ENCODE peak calls at places on chromosomes 4 and X, in six cellular contexts. Z is mesenchymal stem cell, J is IMR-90, A is H1, B is neuronal stem cell, R is trophoblast cell. L is an unnamed sample.
A peak's percentile ranks its signal among the peaks of the same experiment; 100 is the strongest.

GRCh38 chrX:1165535-1166196 is 46.8 kb downstream of the CRLF2 start:
- DNase-seq in Z (peak; percentile 50), J (no peak), A (peak; percentile 47), B (no peak), R (peak; percentile 65), L (no peak)

GRCh38 chr4:25320374-25321172 is 8.0 kb downstream of the ZCCHC4 start:
- DNase-seq in Z (peak; percentile 78), J (peak; percentile 92), A (no peak), B (no peak), R (peak; percentile 21), L (no peak)

GRCh38 chr4:98828801-98829200 is 100.1 kb downstream of the EIF4E start:
- DNase-seq in Z (no peak), J (no peak), A (peak; percentile 51), B (no peak), R (no peak), L (peak; percentile 34)

GRCh38 chr4:1022051-1022738 is 10.8 kb downstream of the FGFRL1 start:
- DNase-seq in Z (no peak), J (no peak), A (no peak), B (no peak), R (no peak), L (no peak)

GRCh38 chrX:143634373-143634685 is 1.6 kb downstream of the SLITRK4 start:
- DNase-seq in Z (peak; percentile 10), J (no peak), A (no peak), B (no peak), R (no peak), L (no peak)

GRCh38 chr4:101596786-101597185 is 193.7 kb upstream of the BANK1 start:
- DNase-seq in Z (no peak), J (no peak), A (no peak), B (no peak), R (no peak), L (no peak)

GRCh38 chr4:132737344-132737743 is 411.8 kb upstream of the PCDH10 start:
- DNase-seq in Z (no peak), J (no peak), A (no peak), B (peak; percentile 4), R (no peak), L (peak; percentile 68)

GRCh38 chr4:81436928-81437327 is 34.8 kb downstream of the RASGEF1B start:
- DNase-seq in Z (no peak), J (no peak), A (no peak), B (no peak), R (no peak), L (no peak)

GRCh38 chrX:3820170-3820569 is 106.7 kb upstream of the PRKX start:
- DNase-seq in Z (peak; percentile 77), J (peak; percentile 93), A (no peak), B (no peak), R (peak; percentile 58), L (no peak)

GRCh38 chrX:15447985-15448639 is 45.0 kb downstream of the PIR start:
- DNase-seq in Z (peak; percentile 1), J (peak; percentile 54), A (no peak), B (peak; percentile 8), R (no peak), L (no peak)

GRCh38 chr4:1380368-1381151 is 25.7 kb downstream of the NKX1-1 start:
- DNase-seq in Z (no peak), J (no peak), A (no peak), B (no peak), R (no peak), L (no peak)

GRCh38 chr4:19051751-19052296 is 1030.3 kb upstream of the LCORL start:
- DNase-seq in Z (no peak), J (no peak), A (no peak), B (no peak), R (no peak), L (no peak)

GRCh38 chr4:186598686-186599085 is 43.3 kb upstream of the MTNR1A start:
- DNase-seq in Z (no peak), J (no peak), A (no peak), B (no peak), R (no peak), L (no peak)

GRCh38 chrX:107448625-107449468 is 605 bp upstream of the FRMPD3 start:
- DNase-seq in Z (no peak), J (no peak), A (peak; percentile 55), B (peak; percentile 27), R (no peak), L (peak; percentile 81)

GRCh38 chrX:37350034-37350365 is 836 bp downstream of the PRRG1 start:
- DNase-seq in Z (peak; percentile 43), J (peak; percentile 31), A (no peak), B (no peak), R (peak; percentile 17), L (no peak)

GRCh38 chrX:105552395-105552794 is 269.9 kb upstream of the NRK start:
- DNase-seq in Z (no peak), J (no peak), A (no peak), B (no peak), R (peak; percentile 51), L (no peak)

GRCh38 chr4:41124916-41125548 is 89.3 kb downstream of the APBB2 start:
- DNase-seq in Z (no peak), J (no peak), A (no peak), B (no peak), R (peak; percentile 62), L (no peak)

GRCh38 chr4:159979351-159979750 is 876.5 kb downstream of the RAPGEF2 start:
- DNase-seq in Z (no peak), J (no peak), A (no peak), B (no peak), R (no peak), L (no peak)

GRCh38 chr4:2930821-2931764 is 32.1 kb downstream of the NOP14 start:
- DNase-seq in Z (no peak), J (no peak), A (peak; percentile 60), B (no peak), R (no peak), L (peak; percentile 51)

GRCh38 chr4:1299301-1299860 is 9.7 kb downstream of the MAEA start:
- DNase-seq in Z (no peak), J (no peak), A (no peak), B (no peak), R (no peak), L (no peak)

GRCh38 chrX:39445336-39445735 is 644.1 kb downstream of the MID1IP1 start:
- DNase-seq in Z (no peak), J (no peak), A (peak; percentile 73), B (no peak), R (peak; percentile 18), L (peak; percentile 63)

GRCh38 chr4:40238700-40239548 is 42.1 kb downstream of the RHOH start:
- DNase-seq in Z (no peak), J (no peak), A (no peak), B (no peak), R (peak; percentile 74), L (no peak)

GRCh38 chr4:78561677-78562076 is 10.1 kb downstream of the ANXA3 start:
- DNase-seq in Z (no peak), J (no peak), A (no peak), B (no peak), R (peak; percentile 29), L (no peak)

DNA sequence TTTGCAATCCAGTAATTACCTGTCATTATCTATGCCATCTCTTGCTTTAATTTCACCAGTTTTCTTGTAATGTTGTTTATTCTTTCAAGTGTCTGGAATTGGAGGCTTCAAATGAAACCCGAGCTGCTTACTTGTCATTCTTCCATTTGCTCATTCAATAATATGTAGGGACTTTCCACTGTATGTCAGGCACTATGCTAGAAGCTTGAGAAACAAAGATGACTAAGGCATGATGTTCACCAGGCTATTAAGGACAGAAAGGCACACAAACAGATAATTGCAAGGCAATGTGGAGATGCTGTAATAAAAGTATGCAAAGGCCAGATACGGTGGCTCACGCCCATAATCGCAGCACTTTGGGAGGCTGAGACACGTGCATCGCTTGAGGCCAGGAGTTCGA is 229.6 kb upstream of the TEX13C start:
- DNase-seq in Z (no peak), J (no peak), A (no peak), B (no peak), R (no peak), L (no peak)
- H4K91ac ChIP-seq in Z (no peak overlapping the region), J (no peak overlapping the region), A (no peak overlapping the region), B (no peak overlapping the region), R (no peak overlapping the region), L (no peak overlapping the region)

GRCh38 chrX:68935362-68935761 is 106.5 kb downstream of the EFNB1 start:
- DNase-seq in Z (no peak), J (no peak), A (no peak), B (no peak), R (no peak), L (no peak)
- H3K79me1 ChIP-seq in Z (no peaks in the 10 kb centered on the region), J (no peaks in the 10 kb centered on the region), A (no peaks in the 10 kb centered on the region), B (no peaks in the 10 kb centered on the region), R (no peaks in the 10 kb centered on the region), L (no peaks in the 10 kb centered on the region)

GRCh38 chr4:122052714-122053113 is 99.4 kb upstream of the BLTP1 start:
- DNase-seq in Z (no peak), J (no peak), A (no peak), B (no peak), R (no peak), L (no peak)
- H4K91ac ChIP-seq in Z (no peak overlapping the region), J (no peak overlapping the region), A (no peak overlapping the region), B (no peak overlapping the region), R (no peak overlapping the region), L (no peak overlapping the region)

GRCh38 chrX:41822917-41823316 is 98.9 kb downstream of the GPR82 start:
- DNase-seq in Z (no peak), J (no peak), A (no peak), B (no peak), R (peak; percentile 46), L (no peak)

GRCh38 chrX:41827886-41828285 is 95.5 kb downstream of the CASK start:
- DNase-seq in Z (peak; percentile 67), J (peak; percentile 18), A (no peak), B (no peak), R (no peak), L (no peak)

GRCh38 chrX:41825796-41826195 is 97.6 kb downstream of the CASK start:
- DNase-seq in Z (no peak), J (no peak), A (no peak), B (no peak), R (no peak), L (no peak)

GRCh38 chrX:41823402-41823801 is 99.4 kb downstream of the GPR82 start:
- DNase-seq in Z (no peak), J (no peak), A (no peak), B (no peak), R (no peak), L (no peak)

DNA sequence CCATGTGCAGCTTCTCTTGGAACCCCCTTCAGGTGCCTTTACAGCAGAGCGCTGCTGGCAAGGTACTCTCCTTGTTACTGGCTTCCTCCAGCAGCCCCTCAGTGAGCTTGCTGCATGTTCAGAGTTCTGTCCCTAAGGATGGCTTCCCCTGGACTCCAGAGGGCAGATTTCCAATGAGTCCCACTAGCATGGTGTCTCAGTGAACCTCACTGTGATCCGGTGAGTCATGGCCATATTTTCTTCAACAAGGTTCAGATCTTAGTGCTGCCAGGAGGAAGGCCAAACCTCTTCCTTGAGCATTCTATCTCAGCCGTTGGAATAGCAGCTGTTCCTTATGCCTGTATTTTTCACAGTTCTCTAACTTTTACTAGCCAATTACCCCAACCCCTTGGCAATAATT is 98.8 kb downstream of the CASK start:
- DNase-seq in Z (peak; percentile 60), J (peak; percentile 71), A (no peak), B (no peak), R (no peak), L (no peak)
- H3K79me1 ChIP-seq in Z (peaks cover 5% of the 10 kb centered on the region), J (peaks cover 3% of the 10 kb centered on the region), A (no peaks in the 10 kb centered on the region), B (no peaks in the 10 kb centered on the region), R (no peaks in the 10 kb centered on the region), L (peaks cover 3% of the 10 kb centered on the region)

DNA sequence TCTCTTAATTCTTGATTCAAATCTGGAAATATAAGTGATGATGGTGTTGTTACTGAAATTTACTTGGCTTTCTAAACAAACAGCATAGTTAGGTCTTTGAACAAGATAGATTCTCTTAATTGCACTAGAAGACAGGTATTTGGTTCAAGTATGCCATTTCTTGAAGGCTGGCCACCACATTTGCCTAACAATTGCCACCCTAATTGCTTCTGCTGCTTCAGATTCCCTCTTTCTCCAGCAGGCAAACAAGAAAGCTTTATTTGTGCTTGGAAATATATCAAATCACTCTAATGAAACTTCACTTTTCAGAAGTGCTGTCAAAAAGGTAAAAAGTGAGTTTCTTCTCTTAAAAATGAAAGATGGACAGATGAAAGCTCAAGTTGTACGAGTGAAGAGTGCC is 418.6 kb downstream of the INPP4B start:
- DNase-seq in Z (no peak), J (no peak), A (no peak), B (no peak), R (no peak), L (peak; percentile 51)
- H4K91ac ChIP-seq in Z (no peak overlapping the region), J (no peak overlapping the region), A (no peak overlapping the region), B (no peak overlapping the region), R (no peak overlapping the region), L (no peak overlapping the region)

L was measured in H9.